ENCODE peak calls at places on chromosomes 5 and 9, in four cellular contexts. P is breast epithelium, G is heart right ventricle, T is psoas muscle. K is an unnamed sample.

GRCh38 chr5:14286574-14287399 is 143.6 kb downstream of the TRIO start:
- DNase-seq in P (no peak), G (no peak), T (no peak), K (no peak)

GRCh38 chr9:28234899-28235277 is 661.6 kb upstream of the C9orf72 start:
- DNase-seq in P (peak; percentile 48), G (no peak), T (no peak), K (peak; percentile 30)

GRCh38 chr5:172834570-172835245 is 657 bp downstream of the ERGIC1 start:
- DNase-seq in P (no peak), G (no peak), T (no peak), K (peak; percentile 56)

GRCh38 chr5:178356459-178356872 is 123.9 kb upstream of the PHYKPL start:
- DNase-seq in P (peak; percentile 44), G (peak; percentile 54), T (no peak), K (no peak)

GRCh38 chr5:5886812-5887486 is 464.5 kb downstream of the ICE1 start:
- DNase-seq in P (no peak), G (peak; percentile 17), T (peak; percentile 22), K (no peak)

GRCh38 chr5:60510049-60510448 is 189.9 kb downstream of the DEPDC1B start:
- DNase-seq in P (no peak), G (no peak), T (no peak), K (no peak)

GRCh38 chr5:59661306-59661705 is 232.2 kb downstream of the PDE4D start:
- DNase-seq in P (no peak), G (no peak), T (no peak), K (no peak)

GRCh38 chr9:131661954-131662621 is 77.8 kb downstream of the RAPGEF1 start:
- DNase-seq in P (no peak), G (no peak), T (no peak), K (no peak)

GRCh38 chr5:137462816-137463520 is 36.2 kb downstream of the SPOCK1 start:
- DNase-seq in P (no peak), G (no peak), T (no peak), K (peak; percentile 15)

GRCh38 chr5:175696139-175696854 is 38.4 kb downstream of the HRH2 start:
- DNase-seq in P (no peak), G (peak; percentile 80), T (peak; percentile 74), K (no peak)

GRCh38 chr9:79817469-79818004 is 245.8 kb downstream of the TLE4 start:
- DNase-seq in P (no peak), G (no peak), T (peak; percentile 39), K (no peak)

GRCh38 chr5:79924936-79925893 is 65.8 kb downstream of the MTX3 start:
- DNase-seq in P (no peak), G (no peak), T (no peak), K (peak; percentile 32)

GRCh38 chr5:165877475-165877874 is 2372.1 kb downstream of the MAT2B start:
- DNase-seq in P (no peak), G (no peak), T (no peak), K (no peak)

GRCh38 chr5:392431-392988 is 50.5 kb upstream of the EXOC3 start:
- DNase-seq in P (peak; percentile 5), G (no peak), T (no peak), K (no peak)

GRCh38 chr5:134937547-134937946 is 30.2 kb upstream of the CATSPER3 start:
- DNase-seq in P (no peak), G (no peak), T (no peak), K (peak; percentile 36)

GRCh38 chr9:113011911-113012381 is at the start of gene ZNF883:
- DNase-seq in P (no peak), G (peak; percentile 63), T (peak; percentile 35), K (peak; percentile 72)

GRCh38 chr5:175336781-175337180 is 107.2 kb downstream of the DRD1 start:
- DNase-seq in P (no peak), G (no peak), T (no peak), K (no peak)

GRCh38 chr9:98785333-98785933 is 10.9 kb downstream of the ANKS6 start:
- DNase-seq in P (no peak), G (no peak), T (no peak), K (no peak)

GRCh38 chr5:58266402-58266801 is 193.5 kb downstream of the PLK2 start:
- DNase-seq in P (no peak), G (no peak), T (no peak), K (peak; percentile 26)

GRCh38 chr5:57082441-57083067 is 91.3 kb upstream of the GPBP1 start:
- DNase-seq in P (no peak), G (no peak), T (no peak), K (peak; percentile 35)

GRCh38 chr9:70324963-70325362 is 66.2 kb downstream of the SMC5 start:
- DNase-seq in P (no peak), G (no peak), T (no peak), K (peak; percentile 63)

GRCh38 chr9:20290287-20290686 is 332.0 kb downstream of the MLLT3 start:
- DNase-seq in P (no peak), G (no peak), T (no peak), K (no peak)

GRCh38 chr9:85536076-85536475 is 205.7 kb downstream of the AGTPBP1 start:
- DNase-seq in P (peak; percentile 54), G (no peak), T (no peak), K (peak; percentile 58)

GRCh38 chr5:72134226-72134625 is 27.0 kb downstream of the MAP1B start:
- DNase-seq in P (no peak), G (no peak), T (no peak), K (peak; percentile 46)

GRCh38 chr5:171684169-171684568 is 101.4 kb upstream of the SMIM23 start:
- DNase-seq in P (no peak), G (no peak), T (no peak), K (no peak)

GRCh38 chr9:27865031-27865438 is 291.8 kb upstream of the C9orf72 start:
- DNase-seq in P (no peak), G (no peak), T (no peak), K (no peak)

GRCh38 chr5:142915840-142916424 is 145.8 kb downstream of the ARHGAP26 start:
- DNase-seq in P (no peak), G (no peak), T (no peak), K (no peak)

GRCh38 chr5:109876941-109877669 is 187.4 kb downstream of the MAN2A1 start:
- DNase-seq in P (no peak), G (no peak), T (peak; percentile 31), K (no peak)
- H3K4me1 ChIP-seq in P (no peaks in the 10 kb centered on the region), G (no peaks in the 10 kb centered on the region), T (no peaks in the 10 kb centered on the region), K (peaks cover 7% of the 10 kb centered on the region)

GRCh38 chr5:140107312-140108092 is 6.4 kb upstream of the PURA start:
- DNase-seq in P (peak; percentile 80), G (peak; percentile 95), T (peak; percentile 95), K (peak; percentile 97)

GRCh38 chr5:140106805-140107311 is 7.1 kb upstream of the PURA start:
- DNase-seq in P (no peak), G (no peak), T (no peak), K (no peak)

GRCh38 chr5:140109050-140109817 is 4.7 kb upstream of the PURA start:
- DNase-seq in P (no peak), G (no peak), T (no peak), K (peak; percentile 62)

GRCh38 chr5:140109818-140110733 is 3.8 kb upstream of the PURA start:
- DNase-seq in P (no peak), G (no peak), T (no peak), K (no peak)

DNA sequence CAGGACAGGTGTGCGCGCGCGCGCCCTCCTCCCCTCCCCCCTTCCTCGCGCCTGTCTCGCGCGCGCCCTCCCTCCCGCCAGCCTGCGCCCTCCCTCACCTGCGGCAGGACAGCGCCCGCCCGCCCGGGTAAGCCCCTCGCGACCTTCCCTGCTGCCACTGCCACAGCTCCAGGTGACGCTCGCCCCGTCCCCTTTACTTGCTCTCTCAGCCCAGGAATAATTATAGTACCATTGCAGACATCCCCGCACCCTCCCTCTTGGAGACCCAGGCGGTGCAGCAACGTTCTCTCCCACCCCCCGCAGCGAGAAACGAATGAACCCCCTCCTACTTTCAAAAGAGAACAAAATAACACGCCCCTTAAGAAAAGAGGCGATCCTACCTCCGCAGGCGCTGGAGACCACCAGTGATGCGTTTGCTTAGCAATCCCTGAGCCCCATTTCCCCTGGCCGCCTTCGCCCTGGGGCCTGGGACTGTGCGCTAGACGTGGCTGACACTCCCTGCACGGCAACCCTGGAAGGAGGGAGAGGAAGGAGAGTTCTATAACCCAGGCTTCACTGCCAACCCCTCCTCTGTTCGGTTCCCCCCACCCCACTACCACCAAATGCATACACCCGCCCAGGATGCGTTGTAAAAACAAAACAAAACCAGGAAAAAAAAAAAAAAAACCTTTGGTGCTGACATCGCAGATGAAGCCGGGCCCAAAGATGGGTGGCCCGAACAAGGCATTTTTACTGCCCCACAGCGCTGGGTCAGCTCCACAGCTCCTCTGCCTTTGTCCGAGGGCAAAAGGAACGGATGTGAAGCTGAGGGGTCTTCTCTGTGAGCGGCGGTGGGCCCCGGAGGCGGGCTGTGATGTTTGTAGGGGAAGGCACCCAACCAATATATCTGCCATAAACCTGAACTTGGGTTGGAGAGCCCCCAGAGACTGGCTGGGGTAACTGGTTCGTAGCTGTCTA is 5.5 kb upstream of the PURA start:
- DNase-seq in P (no peak), G (peak; percentile 20), T (peak; percentile 21), K (peak; percentile 56)
- H3K4me3 ChIP-seq in P (peak overlapping the region; percentile 81), G (peak overlapping the region; percentile 73), T (peak overlapping the region; percentile 84), K (peak overlapping the region; percentile 97)

DNA sequence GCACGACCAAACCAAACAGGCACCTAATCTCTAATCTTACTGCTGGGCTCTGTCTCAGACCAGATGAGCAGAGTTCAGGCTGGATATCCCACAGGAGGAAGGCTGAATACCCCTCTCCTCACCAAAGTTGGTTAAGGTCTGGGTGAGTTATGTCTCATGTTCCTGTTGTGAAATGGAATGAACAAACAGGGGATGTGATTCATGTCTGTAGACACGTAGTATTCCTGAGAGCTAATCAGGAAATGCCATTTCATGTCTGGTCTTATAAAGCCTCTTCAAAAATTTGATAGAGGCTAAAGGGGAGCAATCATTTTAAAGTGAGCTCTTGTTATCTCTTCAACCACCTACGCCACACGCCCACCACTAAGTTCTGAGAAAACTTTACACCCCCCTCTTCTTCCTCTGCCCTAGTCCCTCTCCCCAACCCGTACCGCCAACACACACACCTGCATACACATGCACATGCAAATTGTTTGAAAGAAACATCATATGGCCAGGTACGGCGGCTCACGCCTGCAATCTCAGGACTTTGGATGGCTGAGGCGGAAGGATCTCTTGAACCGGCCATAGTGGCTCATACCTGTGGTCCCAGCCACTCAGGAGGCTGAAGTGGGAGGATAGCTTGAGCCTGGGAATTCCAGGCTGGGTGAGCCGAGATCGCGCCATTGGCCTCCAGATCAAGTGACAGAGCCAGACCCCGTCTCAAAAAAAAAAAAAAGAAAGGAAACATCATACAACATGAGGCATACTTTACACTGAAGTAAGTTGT is 69.8 kb upstream of the RAI14 start:
- DNase-seq in P (no peak), G (no peak), T (no peak), K (peak; percentile 84)
- H3K4me1 ChIP-seq in P (no peaks in the 10 kb centered on the region), G (no peaks in the 10 kb centered on the region), T (no peaks in the 10 kb centered on the region), K (peaks cover 30% of the 10 kb centered on the region)

GRCh38 chr5:102527547-102527946 is 28.7 kb upstream of the SLCO6A1 start:
- DNase-seq in P (no peak), G (no peak), T (no peak), K (no peak)

GRCh38 chr5:102532126-102532525 is 33.3 kb upstream of the SLCO6A1 start:
- DNase-seq in P (no peak), G (no peak), T (peak; percentile 20), K (peak; percentile 56)

GRCh38 chr5:102528600-102528999 is 29.8 kb upstream of the SLCO6A1 start:
- DNase-seq in P (no peak), G (no peak), T (no peak), K (peak; percentile 14)

GRCh38 chr5:102536323-102536928 is 37.6 kb upstream of the SLCO6A1 start:
- DNase-seq in P (no peak), G (no peak), T (no peak), K (peak; percentile 77)

DNA sequence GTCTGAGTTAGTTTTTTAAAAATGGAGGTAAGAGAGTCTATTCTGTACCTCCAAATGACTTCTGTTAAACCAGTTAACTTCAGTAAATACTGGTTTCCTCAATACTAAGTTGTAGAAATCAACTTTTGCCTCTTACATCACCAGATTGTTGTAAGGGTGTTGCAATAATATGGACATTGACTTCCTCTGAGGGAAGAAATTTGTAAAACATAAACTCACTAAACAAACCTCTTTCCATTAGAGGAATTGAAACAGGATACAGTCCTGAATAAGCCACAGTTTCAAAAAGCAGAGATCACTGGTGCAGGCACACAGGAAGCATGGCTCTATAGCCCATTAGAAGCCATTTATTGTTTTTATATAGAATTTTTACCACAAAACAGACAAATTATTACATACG is 32.7 kb upstream of the SLCO6A1 start:
- DNase-seq in P (no peak), G (no peak), T (no peak), K (peak; percentile 66)
- H3K4me3 ChIP-seq in P (no peak overlapping the region), G (no peak overlapping the region), T (no peak overlapping the region), K (no peak overlapping the region)

K was measured in adipocyte.